ENCODE peak calls at places on chromosomes 11 and 22, in six cellular contexts. K is DND-41, O is lung, S is mammary epithelial cell, Q is SK-N-SH, U is aorta. Y is an unnamed sample. For H3K9me3, the result is how much of the 10 kb centered on the place peaks cover.

GRCh38 chr11:36354221-36355003 is 58.3 kb downstream of the PRR5L start:
- DNase-seq in K (no peak), O (no peak), S (peak), Q (no peak), U (no peak), Y (peak)

GRCh38 chr11:31913985-31914384 is 102.9 kb upstream of the PAX6 start:
- DNase-seq in K (no peak), O (no peak), S (no peak), Q (no peak), U (no peak), Y (no peak)

GRCh38 chr11:119880873-119881272 is 151.9 kb upstream of the NECTIN1 start:
- DNase-seq in K (no peak), O (no peak), S (no peak), Q (no peak), U (no peak), Y (no peak)

GRCh38 chr11:25094085-25094802 is 597.4 kb downstream of the LUZP2 start:
- DNase-seq in K (no peak), O (no peak), S (no peak), Q (no peak), U (peak), Y (no peak)

GRCh38 chr11:111870522-111870886 is 877 bp downstream of the ALG9 start:
- DNase-seq in K (no peak), O (no peak), S (no peak), Q (no peak), U (no peak), Y (no peak)

GRCh38 chr11:2524446-2525165 is 79.8 kb downstream of the KCNQ1 start:
- DNase-seq in K (no peak), O (no peak), S (no peak), Q (peak), U (peak), Y (peak)

GRCh38 chr11:46677991-46678740 is 22.3 kb downstream of the ARHGAP1 start:
- DNase-seq in K (no peak), O (no peak), S (no peak), Q (no peak), U (no peak), Y (no peak)

GRCh38 chr11:104556606-104557301 is 341.5 kb downstream of the CASP12 start:
- DNase-seq in K (peak), O (no peak), S (no peak), Q (no peak), U (no peak), Y (no peak)

GRCh38 chr11:15519124-15519791 is 404.5 kb downstream of the INSC start:
- DNase-seq in K (no peak), O (no peak), S (peak), Q (no peak), U (no peak), Y (no peak)

GRCh38 chr11:17388609-17389204 is at the start of gene KCNJ11:
- DNase-seq in K (no peak), O (no peak), S (no peak), Q (no peak), U (no peak), Y (peak)

GRCh38 chr22:49048591-49048990 is 779.1 kb downstream of the BRD1 start:
- DNase-seq in K (no peak), O (no peak), S (no peak), Q (no peak), U (no peak), Y (no peak)
- H3K9me3 ChIP-seq in K (under half), O (under half), S (half or more), Q (under half), U (under half), Y (under half)

GRCh38 chr22:42075277-42075676 is 1.2 kb downstream of the PHETA2 start:
- DNase-seq in K (no peak), O (no peak), S (no peak), Q (no peak), U (no peak), Y (no peak)
- H3K9me3 ChIP-seq in K (under half), O (under half), S (under half), Q (under half), U (under half), Y (under half)

DNA sequence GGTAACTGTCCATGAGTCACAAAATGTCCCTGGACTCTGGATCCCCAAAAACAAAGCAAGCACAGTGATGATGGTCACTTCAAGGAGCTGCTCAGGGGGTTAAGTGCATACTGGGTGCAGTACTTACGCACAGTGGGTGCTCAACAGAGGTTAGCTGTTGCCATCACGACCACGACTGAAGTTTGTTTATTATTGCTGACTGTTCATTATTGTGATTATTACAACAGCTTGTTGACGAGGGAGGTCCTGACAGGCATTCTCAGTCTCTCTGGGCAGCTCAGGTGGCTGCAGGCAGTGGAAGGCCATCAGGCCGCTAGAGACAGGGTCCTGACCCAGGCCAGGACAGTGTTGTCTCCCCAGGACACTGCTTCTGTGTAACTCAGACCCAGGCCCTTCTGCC is 418.8 kb downstream of the SHANK2 start:
- DNase-seq in K (no peak), O (no peak), S (no peak), Q (no peak), U (no peak), Y (no peak)
- H3K9me3 ChIP-seq in K (under half), O (under half), S (under half), Q (under half), U (under half), Y (under half)

DNA sequence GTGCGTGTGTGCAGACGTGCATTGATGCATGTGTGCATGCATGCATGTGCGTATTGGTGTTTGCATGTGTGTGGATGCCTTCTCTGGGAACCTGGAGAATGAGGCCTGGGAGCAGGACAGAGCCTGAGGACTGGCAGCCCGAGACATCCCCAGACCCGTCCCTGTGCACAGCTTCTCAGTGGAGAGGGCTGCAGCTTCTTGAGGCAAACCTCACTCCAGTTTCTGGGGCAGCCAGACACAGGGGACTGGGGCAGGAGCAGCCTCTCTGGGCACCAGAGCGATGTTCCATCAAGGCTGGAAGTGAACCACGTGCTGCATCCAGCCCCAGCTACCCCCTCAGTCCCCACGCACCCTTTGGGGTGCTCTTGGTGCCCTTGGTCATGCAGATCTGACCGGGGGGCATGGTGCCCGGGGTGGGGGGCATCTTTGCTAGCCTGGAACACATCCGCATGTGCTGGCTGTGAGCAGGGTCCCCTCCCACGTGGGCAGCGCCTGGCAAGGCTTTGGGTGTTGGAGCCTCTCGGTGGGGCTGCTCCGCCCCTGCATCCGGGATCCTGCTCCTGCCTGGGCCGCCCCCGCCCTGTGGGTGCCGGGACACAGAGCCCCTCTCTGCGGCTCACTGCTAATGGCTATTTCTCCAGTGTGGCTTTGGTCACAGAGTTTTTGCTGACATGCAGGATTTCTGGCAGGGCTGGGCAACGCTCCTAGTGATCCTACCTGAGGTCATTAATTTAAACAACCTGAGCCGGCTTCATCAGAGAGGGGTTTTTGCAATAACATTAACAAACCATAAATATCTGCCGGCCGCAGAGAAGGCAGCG is 434.6 kb downstream of the TBC1D22A start:
- DNase-seq in K (no peak), O (no peak), S (no peak), Q (no peak), U (peak), Y (peak)
- H3K9me3 ChIP-seq in K (under half), O (under half), S (under half), Q (under half), U (under half), Y (under half)

Y was measured in colonic mucosa.